ENCODE peak calls at places on chromosomes 13 and 19, in six cellular contexts. N is fibroblast of mammary gland; S is activated CD4-positive, alpha-beta memory T cell treated with anti-CD3 and anti-CD28 coated beads, Interleukin-2, amount 10 ng/mL, durations not matched to agents 7 days and 5 days; T is stimulated activated CD4-positive, alpha-beta T cell treated with anti-CD3 and anti-CD28 coated beads, Interleukin-1b, Interleukin-23, amount 100 ng/mL, for 4 hours; L is retina; G is AG20443. Y is an unnamed sample.
A peak's percentile ranks its signal among the peaks of the same experiment; 100 is the strongest.

GRCh38 chr19:4369109-4369887 is 25.9 kb downstream of the MPND start:
- DNase-seq in N (peak; percentile 47), S (peak; percentile 87), T (peak; percentile 37), L (no peak), G (no peak), Y (no peak)

GRCh38 chr13:42486711-42487198 is 87.2 kb upstream of the TNFSF11 start:
- DNase-seq in N (peak; percentile 93), S (no peak), T (no peak), L (no peak), G (peak; percentile 30), Y (peak; percentile 92)

GRCh38 chr19:35460608-35461007 is 12.6 kb downstream of the FFAR2 start:
- DNase-seq in N (no peak), S (no peak), T (no peak), L (no peak), G (no peak), Y (no peak)

GRCh38 chr19:10927691-10928562 is 512 bp downstream of the YIPF2 start:
- DNase-seq in N (peak; percentile 15), S (no peak), T (no peak), L (no peak), G (peak; percentile 29), Y (no peak)

GRCh38 chr13:39597828-39598227 is 5.2 kb downstream of the LHFPL6 start:
- DNase-seq in N (peak; percentile 59), S (no peak), T (no peak), L (no peak), G (no peak), Y (peak; percentile 51)

GRCh38 chr13:27966641-27967202 is 2.4 kb downstream of the CDX2 start:
- DNase-seq in N (no peak), S (no peak), T (no peak), L (peak; percentile 45), G (no peak), Y (no peak)

GRCh38 chr19:45322311-45322710 is 364 bp downstream of the CKM start:
- DNase-seq in N (no peak), S (no peak), T (no peak), L (peak; percentile 69), G (no peak), Y (no peak)

GRCh38 chr19:5667751-5668271 is 12.5 kb downstream of the MICOS13 start:
- DNase-seq in N (no peak), S (no peak), T (no peak), L (no peak), G (no peak), Y (no peak)

GRCh38 chr13:39406688-39407087 is 196.3 kb downstream of the LHFPL6 start:
- DNase-seq in N (no peak), S (no peak), T (no peak), L (no peak), G (no peak), Y (no peak)

GRCh38 chr13:106440846-106441245 is 94.6 kb downstream of the EFNB2 start:
- DNase-seq in N (no peak), S (no peak), T (no peak), L (no peak), G (no peak), Y (no peak)

Y was measured in cardiac fibroblast.